ENCODE peak calls at places on chromosomes 4 and X, in seven cellular contexts. D, Q, T, N, X, R and W are unnamed samples.

GRCh38 chrX:137418086-137418485 is 147.8 kb upstream of the ZIC3 start:
- DNase-seq in Q (no peak), N (no peak), R (no peak), X (no peak), D (no peak), T (no peak), W (no peak)

GRCh38 chrX:107851215-107851614 is 25.5 kb downstream of the MID2 start:
- DNase-seq in T (no peak), X (no peak), D (no peak), R (peak; percentile 65), N (no peak), Q (no peak), W (no peak)

GRCh38 chr4:25525896-25526295 is 129.8 kb upstream of the SLC34A2 start:
- DNase-seq in T (no peak), N (no peak), D (no peak), Q (no peak), X (no peak), R (peak; percentile 72), W (no peak)

GRCh38 chr4:184787766-184788503 is 37.8 kb downstream of the ACSL1 start:
- DNase-seq in R (no peak), D (no peak), T (no peak), Q (no peak), N (no peak), X (no peak), W (no peak)

GRCh38 chrX:25523574-25523973 is 507.8 kb upstream of the ARX start:
- DNase-seq in D (peak; percentile 45), N (peak; percentile 57), Q (no peak), X (peak; percentile 42), T (peak; percentile 12), R (peak; percentile 22), W (peak; percentile 36)

GRCh38 chrX:112008724-112009123 is 73.9 kb downstream of the TRPC5 start:
- DNase-seq in N (no peak), Q (no peak), X (no peak), T (no peak), D (no peak), R (no peak), W (no peak)

GRCh38 chrX:21373637-21374162 is 518 bp upstream of the CNKSR2 start:
- DNase-seq in R (peak; percentile 53), D (peak; percentile 28), X (no peak), N (peak; percentile 20), T (no peak), Q (no peak), W (no peak)

GRCh38 chrX:153565996-153566580 is 32.9 kb downstream of the CCNQ start:
- DNase-seq in X (peak; percentile 52), R (no peak), N (peak; percentile 28), D (peak; percentile 52), T (no peak), Q (no peak), W (no peak)

GRCh38 chr4:84243685-84244084 is 255.4 kb downstream of the NKX6-1 start:
- DNase-seq in X (no peak), T (no peak), D (no peak), Q (no peak), R (no peak), N (no peak), W (no peak)

GRCh38 chr4:2244947-2245786 is 3.2 kb upstream of the HAUS3 start:
- DNase-seq in R (no peak), N (peak; percentile 43), D (peak; percentile 30), X (no peak), T (no peak), Q (no peak), W (no peak)

GRCh38 chrX:7264399-7264798 is 116.4 kb upstream of the PUDP start:
- DNase-seq in Q (no peak), N (no peak), D (no peak), T (no peak), R (no peak), X (no peak), W (no peak)

GRCh38 chr4:88320174-88320779 is 35.9 kb upstream of the PPM1K start:
- DNase-seq in Q (no peak), X (no peak), N (peak; percentile 25), R (no peak), D (no peak), T (no peak), W (no peak)

GRCh38 chrX:122113896-122114295 is 1066.5 kb downstream of the GLUD2 start:
- DNase-seq in T (no peak), N (no peak), X (no peak), D (no peak), Q (no peak), R (no peak), W (no peak)

GRCh38 chr4:152073738-152074137 is 312.9 kb upstream of the GATB start:
- DNase-seq in R (peak; percentile 53), T (no peak), N (peak; percentile 38), D (no peak), X (no peak), Q (no peak), W (peak; percentile 38)

GRCh38 chr4:2946812-2947600 is 16.2 kb downstream of the NOP14 start:
- DNase-seq in T (no peak), N (no peak), R (peak; percentile 64), Q (no peak), D (no peak), X (no peak), W (peak; percentile 37)

GRCh38 chr4:9704551-9705332 is 76.7 kb upstream of the DRD5 start:
- DNase-seq in Q (no peak), X (no peak), N (peak; percentile 17), R (no peak), D (peak; percentile 52), T (no peak), W (no peak)

GRCh38 chr4:185254434-185254833 is 45.0 kb downstream of the SNX25 start:
- DNase-seq in N (peak; percentile 45), D (no peak), R (no peak), Q (peak; percentile 85), X (no peak), T (no peak), W (peak; percentile 56)

GRCh38 chrX:10512258-10512657 is 108.1 kb downstream of the MID1 start:
- DNase-seq in X (no peak), D (no peak), R (no peak), N (no peak), T (no peak), Q (no peak), W (peak; percentile 58)

GRCh38 chr4:53935780-53936179 is 128.6 kb downstream of the CHIC2 start:
- DNase-seq in D (no peak), N (no peak), R (peak; percentile 79), T (no peak), X (no peak), Q (no peak), W (peak; percentile 84)

GRCh38 chr4:1356181-1356998 is 9.4 kb downstream of the UVSSA start:
- DNase-seq in Q (peak; percentile 54), X (peak; percentile 93), D (peak; percentile 74), T (peak; percentile 63), N (peak; percentile 63), R (peak; percentile 64), W (peak; percentile 32)

GRCh38 chrX:109872021-109872730 is 130.7 kb upstream of the TMEM164 start:
- DNase-seq in T (no peak), D (no peak), R (no peak), X (no peak), N (no peak), Q (peak; percentile 71), W (peak; percentile 83)

GRCh38 chrX:2934715-2935363 is 5.7 kb upstream of the ARSD start:
- DNase-seq in N (no peak), D (no peak), Q (no peak), R (no peak), X (no peak), T (no peak), W (no peak)

GRCh38 chrX:120664081-120664480 is 34.2 kb upstream of the C1GALT1C1 start:
- DNase-seq in Q (peak; percentile 25), R (peak; percentile 43), D (no peak), T (no peak), N (peak; percentile 11), X (no peak), W (peak; percentile 13)

GRCh38 chr4:1402516-1403101 is 3.6 kb downstream of the NKX1-1 start:
- DNase-seq in D (peak; percentile 34), R (no peak), Q (no peak), N (no peak), X (no peak), T (no peak), W (no peak)

GRCh38 chr4:1207157-1207470 is 34.7 kb upstream of the SPON2 start:
- DNase-seq in X (peak; percentile 45), N (no peak), T (no peak), Q (no peak), D (no peak), R (no peak), W (no peak)

GRCh38 chr4:53049528-53049927 is 187.4 kb downstream of the RASL11B start:
- DNase-seq in T (no peak), D (no peak), R (no peak), Q (no peak), N (no peak), X (no peak), W (no peak)

GRCh38 chrX:28901637-28902036 is 314.4 kb downstream of the IL1RAPL1 start:
- DNase-seq in Q (peak; percentile 3), D (no peak), R (no peak), T (no peak), N (no peak), X (no peak), W (peak; percentile 82)
- H3K23ac ChIP-seq in Q (no peak overlapping the region), D (no peak overlapping the region), R (no peak overlapping the region), T (no peak overlapping the region), N (no peak overlapping the region), X (no peak overlapping the region), W (no peak overlapping the region)

GRCh38 chr4:94277539-94277938 is 65.1 kb downstream of the HPGDS start:
- DNase-seq in D (no peak), R (no peak), X (no peak), Q (peak; percentile 38), T (no peak), N (no peak), W (peak; percentile 66)

GRCh38 chr4:94271248-94271647 is 63.6 kb downstream of the SMARCAD1 start:
- DNase-seq in R (no peak), X (no peak), T (no peak), D (no peak), N (no peak), Q (no peak), W (peak; percentile 7)

GRCh38 chr4:94278777-94279176 is 63.9 kb downstream of the HPGDS start:
- DNase-seq in R (no peak), N (no peak), D (no peak), T (no peak), Q (no peak), X (no peak), W (no peak)

GRCh38 chr4:94276204-94276603 is 66.4 kb downstream of the HPGDS start:
- DNase-seq in T (no peak), X (no peak), D (no peak), N (no peak), R (no peak), Q (no peak), W (no peak)

GRCh38 chr4:94274912-94275311 is 67.2 kb downstream of the SMARCAD1 start:
- DNase-seq in N (no peak), X (no peak), R (no peak), D (no peak), T (no peak), Q (no peak), W (peak; percentile 71)
- H3K23ac ChIP-seq in N (no peak overlapping the region), X (no peak overlapping the region), R (no peak overlapping the region), D (no peak overlapping the region), T (no peak overlapping the region), Q (no peak overlapping the region), W (no peak overlapping the region)

GRCh38 chr4:20044502-20044911 is 207.2 kb upstream of the SLIT2 start:
- DNase-seq in D (no peak), N (no peak), T (no peak), Q (peak; percentile 9), R (no peak), X (no peak), W (peak; percentile 50)
- H3K23ac ChIP-seq in D (no peak overlapping the region), N (no peak overlapping the region), T (no peak overlapping the region), Q (no peak overlapping the region), R (no peak overlapping the region), X (no peak overlapping the region), W (no peak overlapping the region)

GRCh38 chr4:155506761-155507160 is 130.0 kb upstream of the MAP9 start:
- DNase-seq in R (peak; percentile 10), Q (no peak), D (no peak), X (no peak), T (no peak), N (no peak), W (no peak)
- H3K23ac ChIP-seq in R (no peak overlapping the region), Q (no peak overlapping the region), D (no peak overlapping the region), X (no peak overlapping the region), T (no peak overlapping the region), N (no peak overlapping the region), W (no peak overlapping the region)